ENCODE peak calls at places on chromosomes 11 and 22, in four cellular contexts. One of them, this sample, is unnamed.

GRCh38 chr11:3220101-3220500 is 1.5 kb upstream of the MRGPRG start:
- DNase-seq in AML-193: no peak
- DNase-seq in stimulated activated CD8-positive, alpha-beta memory T cell treated with anti-CD3 and anti-CD28 coated beads, Interleukin-12 subunit alpha, Interleukin-12 subunit beta, amount 100 ng/mL, for 1 hour: no peak
- DNase-seq in HuH-7.5: no peak
- DNase-seq in this sample: no peak

GRCh38 chr22:38111941-38112355 is 1.5 kb upstream of the BAIAP2L2 start:
- DNase-seq in AML-193: no peak
- DNase-seq in stimulated activated CD8-positive, alpha-beta memory T cell treated with anti-CD3 and anti-CD28 coated beads, Interleukin-12 subunit alpha, Interleukin-12 subunit beta, amount 100 ng/mL, for 1 hour: no peak
- DNase-seq in HuH-7.5: no peak
- DNase-seq in this sample: no peak

GRCh38 chr11:83235825-83236224 is 42.3 kb downstream of the ANKRD42 start:
- DNase-seq in AML-193: no peak
- DNase-seq in stimulated activated CD8-positive, alpha-beta memory T cell treated with anti-CD3 and anti-CD28 coated beads, Interleukin-12 subunit alpha, Interleukin-12 subunit beta, amount 100 ng/mL, for 1 hour: no peak
- DNase-seq in HuH-7.5: no peak
- DNase-seq in this sample: no peak

GRCh38 chr11:89495951-89496350 is 4.8 kb upstream of the NOX4 start:
- DNase-seq in AML-193: no peak
- DNase-seq in stimulated activated CD8-positive, alpha-beta memory T cell treated with anti-CD3 and anti-CD28 coated beads, Interleukin-12 subunit alpha, Interleukin-12 subunit beta, amount 100 ng/mL, for 1 hour: no peak
- DNase-seq in HuH-7.5: no peak
- DNase-seq in this sample: no peak

GRCh38 chr11:69013009-69013951 is at the start of gene MRGPRF:
- DNase-seq in AML-193: no peak
- DNase-seq in stimulated activated CD8-positive, alpha-beta memory T cell treated with anti-CD3 and anti-CD28 coated beads, Interleukin-12 subunit alpha, Interleukin-12 subunit beta, amount 100 ng/mL, for 1 hour: no peak
- DNase-seq in HuH-7.5: peak; percentile 97
- DNase-seq in this sample: peak; percentile 87

GRCh38 chr11:88522624-88523361 is 185.3 kb upstream of the CTSC start:
- DNase-seq in AML-193: no peak
- DNase-seq in stimulated activated CD8-positive, alpha-beta memory T cell treated with anti-CD3 and anti-CD28 coated beads, Interleukin-12 subunit alpha, Interleukin-12 subunit beta, amount 100 ng/mL, for 1 hour: no peak
- DNase-seq in HuH-7.5: no peak
- DNase-seq in this sample: no peak

GRCh38 chr22:45537734-45538181 is 35.1 kb downstream of the FBLN1 start:
- DNase-seq in AML-193: no peak
- DNase-seq in stimulated activated CD8-positive, alpha-beta memory T cell treated with anti-CD3 and anti-CD28 coated beads, Interleukin-12 subunit alpha, Interleukin-12 subunit beta, amount 100 ng/mL, for 1 hour: no peak
- DNase-seq in HuH-7.5: no peak
- DNase-seq in this sample: peak; percentile 64

GRCh38 chr11:32829157-32829679 is 509 bp upstream of the PRRG4 start:
- DNase-seq in AML-193: peak; percentile 47
- DNase-seq in stimulated activated CD8-positive, alpha-beta memory T cell treated with anti-CD3 and anti-CD28 coated beads, Interleukin-12 subunit alpha, Interleukin-12 subunit beta, amount 100 ng/mL, for 1 hour: no peak
- DNase-seq in HuH-7.5: no peak
- DNase-seq in this sample: no peak

GRCh38 chr11:128045094-128045725 is 542.1 kb downstream of the ETS1 start:
- DNase-seq in AML-193: no peak
- DNase-seq in stimulated activated CD8-positive, alpha-beta memory T cell treated with anti-CD3 and anti-CD28 coated beads, Interleukin-12 subunit alpha, Interleukin-12 subunit beta, amount 100 ng/mL, for 1 hour: no peak
- DNase-seq in HuH-7.5: no peak
- DNase-seq in this sample: no peak

GRCh38 chr22:32531955-32532818 is 57.6 kb downstream of the FBXO7 start:
- DNase-seq in AML-193: no peak
- DNase-seq in stimulated activated CD8-positive, alpha-beta memory T cell treated with anti-CD3 and anti-CD28 coated beads, Interleukin-12 subunit alpha, Interleukin-12 subunit beta, amount 100 ng/mL, for 1 hour: no peak
- DNase-seq in HuH-7.5: peak; percentile 42
- DNase-seq in this sample: peak; percentile 86

GRCh38 chr11:1832989-1833365 is 1.8 kb upstream of the SYT8 start:
- DNase-seq in AML-193: no peak
- DNase-seq in stimulated activated CD8-positive, alpha-beta memory T cell treated with anti-CD3 and anti-CD28 coated beads, Interleukin-12 subunit alpha, Interleukin-12 subunit beta, amount 100 ng/mL, for 1 hour: no peak
- DNase-seq in HuH-7.5: no peak
- DNase-seq in this sample: no peak